ENCODE peak calls at places on chromosomes 12 and 14, in ten cellular contexts. C, P, N, Z, H, S, B, I, K and J are unnamed samples.

GRCh38 chr14:65478596-65478995 is 66.1 kb downstream of the FUT8 start:
- DNase-seq in C (no peak), P (no peak), N (no peak), Z (peak; percentile 47), H (peak; percentile 48), S (no peak), B (no peak), I (no peak), K (peak; percentile 45), J (no peak)

GRCh38 chr12:12975322-12976077 is 23.5 kb upstream of the GPRC5D start:
- DNase-seq in C (no peak), P (no peak), N (peak; percentile 57), Z (peak; percentile 70), H (peak; percentile 55), S (no peak), B (no peak), I (no peak), K (peak; percentile 54), J (peak; percentile 45)

GRCh38 chr12:122064034-122064777 is 14.3 kb upstream of the MLXIP start:
- DNase-seq in C (peak; percentile 65), P (peak; percentile 50), N (peak; percentile 71), Z (peak; percentile 94), H (peak; percentile 66), S (peak; percentile 73), B (peak; percentile 99), I (peak; percentile 65), K (peak; percentile 72), J (peak; percentile 96)

GRCh38 chr14:77067632-77068514 is 30.2 kb upstream of the CIPC start:
- DNase-seq in C (peak; percentile 46), P (peak; percentile 68), N (no peak), Z (peak; percentile 63), H (peak; percentile 38), S (no peak), B (no peak), I (no peak), K (peak; percentile 87), J (peak; percentile 76)

GRCh38 chr12:132180648-132181546 is 36.6 kb downstream of the NOC4L start:
- DNase-seq in C (no peak), P (no peak), N (no peak), Z (no peak), H (no peak), S (no peak), B (no peak), I (no peak), K (no peak), J (no peak)

GRCh38 chr14:64549805-64550538 is at the start of gene PPP1R36:
- DNase-seq in C (no peak), P (peak; percentile 61), N (no peak), Z (peak; percentile 23), H (no peak), S (no peak), B (no peak), I (no peak), K (peak; percentile 73), J (no peak)

GRCh38 chr12:63103489-63104131 is 47.4 kb downstream of the AVPR1A start:
- DNase-seq in C (no peak), P (no peak), N (no peak), Z (peak; percentile 24), H (peak; percentile 3), S (no peak), B (no peak), I (no peak), K (peak; percentile 60), J (peak; percentile 4)

GRCh38 chr12:90058721-90059120 is 350.1 kb upstream of the ATP2B1 start:
- DNase-seq in C (no peak), P (no peak), N (peak; percentile 43), Z (peak; percentile 88), H (peak; percentile 76), S (peak; percentile 88), B (peak; percentile 51), I (peak; percentile 28), K (peak; percentile 71), J (peak; percentile 22)

GRCh38 chr12:94134226-94134795 is 14.1 kb upstream of the PLXNC1 start:
- DNase-seq in C (no peak), P (no peak), N (peak; percentile 22), Z (peak; percentile 65), H (peak; percentile 48), S (peak; percentile 17), B (no peak), I (peak; percentile 35), K (peak; percentile 75), J (peak; percentile 58)

GRCh38 chr12:67068773-67069450 is 200.2 kb upstream of the CAND1 start:
- DNase-seq in C (peak; percentile 66), P (no peak), N (no peak), Z (peak; percentile 59), H (no peak), S (no peak), B (no peak), I (no peak), K (peak; percentile 69), J (peak; percentile 14)

GRCh38 chr14:105532735-105533141 is 6.4 kb downstream of the TMEM121 start:
- DNase-seq in C (no peak), P (no peak), N (no peak), Z (peak; percentile 32), H (no peak), S (no peak), B (no peak), I (no peak), K (peak; percentile 65), J (peak; percentile 76)

GRCh38 chr12:94761559-94761958 is 111.2 kb upstream of the TMCC3 start:
- DNase-seq in C (no peak), P (no peak), N (peak; percentile 42), Z (peak; percentile 87), H (peak; percentile 91), S (peak; percentile 36), B (peak; percentile 84), I (peak; percentile 14), K (peak; percentile 44), J (peak; percentile 76)

GRCh38 chr14:93135399-93135798 is 19.7 kb upstream of the ITPK1 start:
- DNase-seq in C (no peak), P (no peak), N (no peak), Z (no peak), H (no peak), S (no peak), B (no peak), I (no peak), K (no peak), J (peak; percentile 26)

GRCh38 chr12:110001596-110001995 is 2.4 kb downstream of the ANKRD13A start:
- DNase-seq in C (no peak), P (no peak), N (no peak), Z (peak; percentile 94), H (peak; percentile 92), S (peak; percentile 80), B (peak; percentile 90), I (peak; percentile 37), K (peak; percentile 71), J (peak; percentile 76)

GRCh38 chr12:29073631-29074239 is 75.3 kb upstream of the FAR2 start:
- DNase-seq in C (no peak), P (no peak), N (peak; percentile 41), Z (peak; percentile 49), H (peak; percentile 22), S (no peak), B (peak; percentile 19), I (peak; percentile 20), K (peak; percentile 59), J (no peak)

GRCh38 chr14:105600939-105601359 is 74.6 kb downstream of the TMEM121 start:
- DNase-seq in C (no peak), P (no peak), N (no peak), Z (no peak), H (no peak), S (no peak), B (no peak), I (no peak), K (no peak), J (no peak)

GRCh38 chr12:15979096-15980091 is 68.3 kb downstream of the DERA start:
- DNase-seq in C (no peak), P (no peak), N (peak; percentile 92), Z (peak; percentile 90), H (peak; percentile 92), S (peak; percentile 98), B (peak; percentile 82), I (peak; percentile 74), K (peak; percentile 82), J (peak; percentile 65)

GRCh38 chr12:76124456-76124855 is 40.0 kb upstream of the NAP1L1 start:
- DNase-seq in C (no peak), P (no peak), N (no peak), Z (peak; percentile 30), H (peak; percentile 13), S (no peak), B (peak; percentile 8), I (no peak), K (no peak), J (no peak)

GRCh38 chr12:131509706-131510105 is 201.2 kb upstream of the SFSWAP start:
- DNase-seq in C (no peak), P (no peak), N (no peak), Z (no peak), H (no peak), S (no peak), B (no peak), I (no peak), K (no peak), J (no peak)

GRCh38 chr14:96114002-96114401 is 74.8 kb downstream of the C14orf132 start:
- DNase-seq in C (no peak), P (no peak), N (no peak), Z (no peak), H (no peak), S (no peak), B (no peak), I (no peak), K (no peak), J (no peak)